ENCODE peak calls at places on chromosomes 3 and 15, in ten cellular contexts. One of them, this sample, is unnamed.

GRCh38 chr3:32733631-32734229 is 48.7 kb downstream of the CNOT10 start:
- DNase-seq in CD4-positive, alpha-beta T cell: no peak
- DNase-seq in mesendoderm: peak
- DNase-seq in CD8-positive, alpha-beta memory T cell: no peak
- DNase-seq in hepatocyte: peak
- DNase-seq in stomach: no peak
- DNase-seq in endodermal cell: no peak
- DNase-seq in left ventricle myocardium inferior: no peak
- DNase-seq in esophagus squamous epithelium: no peak
- DNase-seq in Peyer's patch: no peak
- DNase-seq in this sample: no peak

GRCh38 chr3:128623762-128624176 is 26.8 kb downstream of the RPN1 start:
- DNase-seq in CD4-positive, alpha-beta T cell: no peak
- DNase-seq in mesendoderm: no peak
- DNase-seq in CD8-positive, alpha-beta memory T cell: no peak
- DNase-seq in hepatocyte: no peak
- DNase-seq in stomach: no peak
- DNase-seq in endodermal cell: no peak
- DNase-seq in left ventricle myocardium inferior: no peak
- DNase-seq in esophagus squamous epithelium: no peak
- DNase-seq in Peyer's patch: no peak
- DNase-seq in this sample: no peak

GRCh38 chr3:21778715-21779114 is 27.7 kb upstream of the ZNF385D start:
- DNase-seq in CD4-positive, alpha-beta T cell: no peak
- DNase-seq in mesendoderm: no peak
- DNase-seq in CD8-positive, alpha-beta memory T cell: no peak
- DNase-seq in hepatocyte: no peak
- DNase-seq in stomach: no peak
- DNase-seq in endodermal cell: no peak
- DNase-seq in left ventricle myocardium inferior: no peak
- DNase-seq in esophagus squamous epithelium: no peak
- DNase-seq in Peyer's patch: no peak
- DNase-seq in this sample: no peak

GRCh38 chr3:116388867-116389385 is 56.4 kb downstream of the LSAMP start:
- DNase-seq in CD4-positive, alpha-beta T cell: no peak
- DNase-seq in mesendoderm: no peak
- DNase-seq in CD8-positive, alpha-beta memory T cell: no peak
- DNase-seq in hepatocyte: no peak
- DNase-seq in stomach: no peak
- DNase-seq in endodermal cell: no peak
- DNase-seq in left ventricle myocardium inferior: no peak
- DNase-seq in esophagus squamous epithelium: no peak
- DNase-seq in Peyer's patch: no peak
- DNase-seq in this sample: no peak

GRCh38 chr3:70231224-70231623 is 81.2 kb downstream of the MDFIC2 start:
- DNase-seq in CD4-positive, alpha-beta T cell: no peak
- DNase-seq in mesendoderm: no peak
- DNase-seq in CD8-positive, alpha-beta memory T cell: no peak
- DNase-seq in hepatocyte: no peak
- DNase-seq in stomach: no peak
- DNase-seq in endodermal cell: no peak
- DNase-seq in left ventricle myocardium inferior: no peak
- DNase-seq in esophagus squamous epithelium: no peak
- DNase-seq in Peyer's patch: no peak
- DNase-seq in this sample: no peak

GRCh38 chr15:58924326-58924725 is 9.2 kb downstream of the SLTM start:
- DNase-seq in CD4-positive, alpha-beta T cell: no peak
- DNase-seq in mesendoderm: no peak
- DNase-seq in CD8-positive, alpha-beta memory T cell: no peak
- DNase-seq in hepatocyte: no peak
- DNase-seq in stomach: no peak
- DNase-seq in endodermal cell: no peak
- DNase-seq in left ventricle myocardium inferior: no peak
- DNase-seq in esophagus squamous epithelium: no peak
- DNase-seq in Peyer's patch: no peak
- DNase-seq in this sample: no peak

GRCh38 chr3:133489466-133490085 is 83.9 kb upstream of the CDV3 start:
- DNase-seq in CD4-positive, alpha-beta T cell: no peak
- DNase-seq in mesendoderm: peak
- DNase-seq in CD8-positive, alpha-beta memory T cell: no peak
- DNase-seq in hepatocyte: no peak
- DNase-seq in stomach: no peak
- DNase-seq in endodermal cell: peak
- DNase-seq in left ventricle myocardium inferior: no peak
- DNase-seq in esophagus squamous epithelium: no peak
- DNase-seq in Peyer's patch: no peak
- DNase-seq in this sample: no peak

GRCh38 chr3:63918321-63918720 is 6.1 kb upstream of the SCAANT1 start:
- DNase-seq in CD4-positive, alpha-beta T cell: no peak
- DNase-seq in mesendoderm: no peak
- DNase-seq in CD8-positive, alpha-beta memory T cell: no peak
- DNase-seq in hepatocyte: no peak
- DNase-seq in stomach: no peak
- DNase-seq in endodermal cell: no peak
- DNase-seq in left ventricle myocardium inferior: no peak
- DNase-seq in esophagus squamous epithelium: no peak
- DNase-seq in Peyer's patch: no peak
- DNase-seq in this sample: no peak

GRCh38 chr15:83871808-83872559 is 218.1 kb downstream of the ADAMTSL3 start:
- DNase-seq in CD4-positive, alpha-beta T cell: no peak
- DNase-seq in mesendoderm: peak
- DNase-seq in CD8-positive, alpha-beta memory T cell: no peak
- DNase-seq in hepatocyte: peak
- DNase-seq in stomach: no peak
- DNase-seq in endodermal cell: no peak
- DNase-seq in left ventricle myocardium inferior: no peak
- DNase-seq in esophagus squamous epithelium: no peak
- DNase-seq in Peyer's patch: no peak
- DNase-seq in this sample: no peak

GRCh38 chr15:85854345-85855097 is 59.8 kb upstream of the KLHL25 start:
- DNase-seq in CD4-positive, alpha-beta T cell: peak
- DNase-seq in mesendoderm: peak
- DNase-seq in CD8-positive, alpha-beta memory T cell: peak
- DNase-seq in hepatocyte: peak
- DNase-seq in stomach: no peak
- DNase-seq in endodermal cell: peak
- DNase-seq in left ventricle myocardium inferior: no peak
- DNase-seq in esophagus squamous epithelium: no peak
- DNase-seq in Peyer's patch: peak
- DNase-seq in this sample: peak

GRCh38 chr3:156826144-156826895 is at the start of gene LEKR1:
- DNase-seq in CD4-positive, alpha-beta T cell: peak
- DNase-seq in mesendoderm: peak
- DNase-seq in CD8-positive, alpha-beta memory T cell: peak
- DNase-seq in hepatocyte: peak
- DNase-seq in stomach: peak
- DNase-seq in endodermal cell: peak
- DNase-seq in left ventricle myocardium inferior: peak
- DNase-seq in esophagus squamous epithelium: no peak
- DNase-seq in Peyer's patch: peak
- DNase-seq in this sample: peak

GRCh38 chr3:136817448-136817847 is 1.5 kb upstream of the SLC35G2 start:
- DNase-seq in CD4-positive, alpha-beta T cell: no peak
- DNase-seq in mesendoderm: no peak
- DNase-seq in CD8-positive, alpha-beta memory T cell: no peak
- DNase-seq in hepatocyte: no peak
- DNase-seq in stomach: no peak
- DNase-seq in endodermal cell: no peak
- DNase-seq in left ventricle myocardium inferior: no peak
- DNase-seq in esophagus squamous epithelium: no peak
- DNase-seq in Peyer's patch: no peak
- DNase-seq in this sample: no peak

GRCh38 chr3:52769786-52770445 is 824 bp downstream of the NEK4 start:
- DNase-seq in CD4-positive, alpha-beta T cell: no peak
- DNase-seq in mesendoderm: peak
- DNase-seq in CD8-positive, alpha-beta memory T cell: no peak
- DNase-seq in hepatocyte: no peak
- DNase-seq in stomach: no peak
- DNase-seq in endodermal cell: no peak
- DNase-seq in left ventricle myocardium inferior: no peak
- DNase-seq in esophagus squamous epithelium: no peak
- DNase-seq in Peyer's patch: no peak
- DNase-seq in this sample: no peak
- H3K27ac ChIP-seq in CD4-positive, alpha-beta T cell: peak
- H3K27ac ChIP-seq in mesendoderm: no peak
- H3K27ac ChIP-seq in CD8-positive, alpha-beta memory T cell: peak
- H3K27ac ChIP-seq in hepatocyte: no peak
- H3K27ac ChIP-seq in stomach: peak
- H3K27ac ChIP-seq in endodermal cell: no peak
- H3K27ac ChIP-seq in left ventricle myocardium inferior: peak
- H3K27ac ChIP-seq in esophagus squamous epithelium: peak
- H3K27ac ChIP-seq in Peyer's patch: no peak
- H3K27ac ChIP-seq in this sample: peak

DNA sequence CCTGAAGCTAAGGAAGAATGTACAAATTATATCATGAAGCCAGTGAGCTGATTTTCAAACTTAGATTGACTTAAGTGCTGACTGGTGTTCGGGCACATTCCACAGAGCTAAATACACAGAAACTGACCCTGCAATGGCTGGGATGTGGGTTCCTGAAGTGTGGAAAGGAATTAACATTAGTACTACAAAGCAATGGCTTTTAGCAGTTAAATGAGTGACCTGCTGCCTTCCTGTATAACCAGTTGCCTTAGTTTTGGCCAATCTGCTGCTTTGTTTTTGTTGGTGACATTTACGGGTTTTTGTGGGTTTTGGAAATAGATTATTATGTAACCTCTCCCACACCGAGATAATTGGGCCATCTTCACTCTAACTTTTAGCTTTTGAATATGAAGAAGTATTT is 2.4 kb upstream of the SKIC8 start:
- DNase-seq in CD4-positive, alpha-beta T cell: no peak
- DNase-seq in mesendoderm: no peak
- DNase-seq in CD8-positive, alpha-beta memory T cell: no peak
- DNase-seq in hepatocyte: no peak
- DNase-seq in stomach: no peak
- DNase-seq in endodermal cell: no peak
- DNase-seq in left ventricle myocardium inferior: no peak
- DNase-seq in esophagus squamous epithelium: no peak
- DNase-seq in Peyer's patch: no peak
- DNase-seq in this sample: no peak
- H3K27ac ChIP-seq in CD4-positive, alpha-beta T cell: no peak
- H3K27ac ChIP-seq in mesendoderm: no peak
- H3K27ac ChIP-seq in CD8-positive, alpha-beta memory T cell: no peak
- H3K27ac ChIP-seq in hepatocyte: no peak
- H3K27ac ChIP-seq in stomach: no peak
- H3K27ac ChIP-seq in endodermal cell: no peak
- H3K27ac ChIP-seq in left ventricle myocardium inferior: no peak
- H3K27ac ChIP-seq in esophagus squamous epithelium: no peak
- H3K27ac ChIP-seq in Peyer's patch: no peak
- H3K27ac ChIP-seq in this sample: no peak

GRCh38 chr3:159782724-159783421 is 205.8 kb upstream of the IL12A start:
- DNase-seq in CD4-positive, alpha-beta T cell: no peak
- DNase-seq in mesendoderm: no peak
- DNase-seq in CD8-positive, alpha-beta memory T cell: no peak
- DNase-seq in hepatocyte: no peak
- DNase-seq in stomach: no peak
- DNase-seq in endodermal cell: no peak
- DNase-seq in left ventricle myocardium inferior: no peak
- DNase-seq in esophagus squamous epithelium: no peak
- DNase-seq in Peyer's patch: no peak
- DNase-seq in this sample: no peak

GRCh38 chr3:159781867-159782266 is 206.8 kb upstream of the IL12A start:
- DNase-seq in CD4-positive, alpha-beta T cell: no peak
- DNase-seq in mesendoderm: no peak
- DNase-seq in CD8-positive, alpha-beta memory T cell: no peak
- DNase-seq in hepatocyte: no peak
- DNase-seq in stomach: no peak
- DNase-seq in endodermal cell: no peak
- DNase-seq in left ventricle myocardium inferior: no peak
- DNase-seq in esophagus squamous epithelium: no peak
- DNase-seq in Peyer's patch: peak
- DNase-seq in this sample: no peak

GRCh38 chr3:159786489-159787181 is 202.0 kb upstream of the IL12A start:
- DNase-seq in CD4-positive, alpha-beta T cell: no peak
- DNase-seq in mesendoderm: no peak
- DNase-seq in CD8-positive, alpha-beta memory T cell: no peak
- DNase-seq in hepatocyte: peak
- DNase-seq in stomach: no peak
- DNase-seq in endodermal cell: no peak
- DNase-seq in left ventricle myocardium inferior: no peak
- DNase-seq in esophagus squamous epithelium: no peak
- DNase-seq in Peyer's patch: no peak
- DNase-seq in this sample: no peak

GRCh38 chr3:159785276-159785675 is 203.4 kb upstream of the IL12A start:
- DNase-seq in CD4-positive, alpha-beta T cell: no peak
- DNase-seq in mesendoderm: no peak
- DNase-seq in CD8-positive, alpha-beta memory T cell: no peak
- DNase-seq in hepatocyte: no peak
- DNase-seq in stomach: no peak
- DNase-seq in endodermal cell: no peak
- DNase-seq in left ventricle myocardium inferior: no peak
- DNase-seq in esophagus squamous epithelium: no peak
- DNase-seq in Peyer's patch: no peak
- DNase-seq in this sample: no peak

DNA sequence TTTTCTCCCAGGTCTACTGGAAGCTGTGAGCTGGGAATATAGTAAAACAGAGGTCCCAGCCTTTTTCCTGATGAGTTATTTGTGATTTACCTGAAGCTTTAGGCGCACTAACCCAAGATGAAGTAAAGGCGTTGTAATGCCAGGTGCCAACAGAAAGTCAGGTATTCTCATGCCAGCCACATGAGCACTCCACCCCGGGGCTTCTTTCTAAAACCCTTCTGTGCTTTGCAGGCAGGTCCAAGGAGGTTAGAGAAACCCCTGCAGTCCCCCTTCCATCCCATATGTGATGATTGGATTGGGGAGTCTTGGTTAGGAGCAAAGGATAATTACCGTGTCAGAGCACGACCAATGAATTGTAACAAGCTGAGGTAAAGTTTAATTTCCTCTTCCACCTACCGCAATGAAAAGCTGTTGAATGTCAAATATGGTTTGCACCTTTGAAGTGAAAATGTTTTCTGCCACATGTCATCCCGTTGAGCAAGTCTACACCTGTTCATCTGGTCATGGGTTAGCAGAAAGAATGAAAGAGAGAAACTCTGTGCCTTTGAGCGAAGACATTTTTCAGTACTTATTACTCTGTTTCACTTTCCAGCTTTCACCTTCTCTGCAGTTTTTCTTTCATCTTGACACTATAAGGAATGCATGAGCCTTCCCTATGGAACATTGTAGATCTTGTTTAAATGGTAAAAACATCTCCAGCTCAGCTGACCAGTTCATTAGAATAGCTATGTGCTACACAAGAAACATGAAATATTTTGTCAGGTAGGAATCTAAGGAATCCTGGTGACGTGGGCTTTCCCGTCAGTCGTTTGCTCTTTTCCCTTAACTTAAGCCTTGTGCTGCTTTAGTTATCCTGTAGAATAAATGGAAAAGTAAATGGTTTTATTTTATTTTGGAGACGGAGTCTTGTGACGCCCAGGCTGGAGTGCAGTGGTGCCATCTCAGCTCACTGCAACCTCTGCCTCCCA is 204.6 kb upstream of the IL12A start:
- DNase-seq in CD4-positive, alpha-beta T cell: no peak
- DNase-seq in mesendoderm: no peak
- DNase-seq in CD8-positive, alpha-beta memory T cell: no peak
- DNase-seq in hepatocyte: no peak
- DNase-seq in stomach: no peak
- DNase-seq in endodermal cell: no peak
- DNase-seq in left ventricle myocardium inferior: no peak
- DNase-seq in esophagus squamous epithelium: no peak
- DNase-seq in Peyer's patch: no peak
- DNase-seq in this sample: peak
- H3K27ac ChIP-seq in CD4-positive, alpha-beta T cell: no peak
- H3K27ac ChIP-seq in mesendoderm: no peak
- H3K27ac ChIP-seq in CD8-positive, alpha-beta memory T cell: no peak
- H3K27ac ChIP-seq in hepatocyte: peak
- H3K27ac ChIP-seq in stomach: no peak
- H3K27ac ChIP-seq in endodermal cell: no peak
- H3K27ac ChIP-seq in left ventricle myocardium inferior: no peak
- H3K27ac ChIP-seq in esophagus squamous epithelium: peak
- H3K27ac ChIP-seq in Peyer's patch: no peak
- H3K27ac ChIP-seq in this sample: peak

GRCh38 chr3:127011270-127011992 is 28.5 kb downstream of the PLXNA1 start:
- DNase-seq in CD4-positive, alpha-beta T cell: no peak
- DNase-seq in mesendoderm: peak
- DNase-seq in CD8-positive, alpha-beta memory T cell: no peak
- DNase-seq in hepatocyte: no peak
- DNase-seq in stomach: no peak
- DNase-seq in endodermal cell: no peak
- DNase-seq in left ventricle myocardium inferior: peak
- DNase-seq in esophagus squamous epithelium: no peak
- DNase-seq in Peyer's patch: no peak
- DNase-seq in this sample: no peak
- H3K27ac ChIP-seq in CD4-positive, alpha-beta T cell: no peak
- H3K27ac ChIP-seq in mesendoderm: no peak
- H3K27ac ChIP-seq in CD8-positive, alpha-beta memory T cell: no peak
- H3K27ac ChIP-seq in hepatocyte: no peak
- H3K27ac ChIP-seq in stomach: no peak
- H3K27ac ChIP-seq in endodermal cell: peak
- H3K27ac ChIP-seq in left ventricle myocardium inferior: peak
- H3K27ac ChIP-seq in esophagus squamous epithelium: no peak
- H3K27ac ChIP-seq in Peyer's patch: no peak
- H3K27ac ChIP-seq in this sample: no peak